ENCODE peak calls at places on chromosomes 7 and 10, in ten cellular contexts. S is RWPE1, H is IMR-90, W is B cell, Y is HL-60, U is neural crest cell, N is gastrocnemius medialis, E is cardiac muscle cell, V is cardiac fibroblast, I is transverse colon. M is an unnamed sample.

GRCh38 chr10:44752451-44753441 is 158.4 kb upstream of the TMEM72 start:
- DNase-seq in W (no peak), V (peak; percentile 69), S (no peak), H (peak; percentile 95), E (peak; percentile 78), N (no peak), U (no peak), Y (no peak), I (no peak), M (no peak)

GRCh38 chr10:21534611-21535493 is 820 bp downstream of the MLLT10 start:
- DNase-seq in S (no peak), E (peak; percentile 55), H (peak; percentile 45), Y (no peak), N (peak; percentile 73), I (peak; percentile 68), W (peak; percentile 66), U (peak; percentile 43), V (peak; percentile 57), M (peak; percentile 51)

GRCh38 chr7:142452791-142453190 is 194.9 kb upstream of the PRSS58 start:
- DNase-seq in Y (no peak), E (no peak), H (no peak), S (no peak), U (no peak), W (no peak), N (no peak), V (no peak), I (no peak), M (no peak)

GRCh38 chr10:111707066-111707465 is 476.5 kb downstream of the GPAM start:
- DNase-seq in Y (no peak), V (no peak), E (no peak), I (no peak), S (no peak), H (no peak), W (no peak), N (no peak), U (no peak), M (no peak)

GRCh38 chr7:90988996-90989765 is 275.1 kb upstream of the FZD1 start:
- DNase-seq in E (no peak), W (no peak), V (no peak), H (no peak), I (no peak), S (no peak), U (no peak), Y (no peak), N (no peak), M (no peak)

GRCh38 chr7:92809397-92810241 is 26.8 kb downstream of the CDK6 start:
- DNase-seq in W (peak; percentile 47), H (peak; percentile 97), I (peak; percentile 81), Y (peak; percentile 70), U (no peak), V (peak; percentile 94), S (peak; percentile 79), N (peak; percentile 14), E (peak; percentile 95), M (peak; percentile 22)

GRCh38 chr7:149136118-149136517 is 10.0 kb upstream of the ZNF425 start:
- DNase-seq in Y (no peak), U (no peak), W (no peak), E (no peak), S (no peak), I (no peak), N (no peak), H (no peak), V (no peak), M (no peak)

GRCh38 chr7:90675982-90676381 is 79.9 kb downstream of the CDK14 start:
- DNase-seq in H (no peak), S (no peak), V (no peak), U (no peak), W (no peak), N (no peak), E (no peak), I (no peak), Y (no peak), M (no peak)

GRCh38 chr10:71255817-71256660 is 43.7 kb downstream of the UNC5B start:
- DNase-seq in U (no peak), V (peak; percentile 95), E (peak; percentile 93), Y (no peak), I (peak; percentile 92), H (peak; percentile 91), W (no peak), S (peak; percentile 84), N (no peak), M (no peak)

GRCh38 chr7:79412438-79412837 is 41.0 kb downstream of the MAGI2 start:
- DNase-seq in Y (no peak), N (no peak), I (no peak), E (no peak), V (no peak), H (no peak), S (no peak), W (no peak), U (no peak), M (no peak)

GRCh38 chr7:117149692-117150091 is 173.2 kb downstream of the WNT2 start:
- DNase-seq in H (no peak), U (no peak), W (no peak), I (no peak), E (no peak), V (no peak), N (no peak), Y (no peak), S (no peak), M (no peak)

DNA sequence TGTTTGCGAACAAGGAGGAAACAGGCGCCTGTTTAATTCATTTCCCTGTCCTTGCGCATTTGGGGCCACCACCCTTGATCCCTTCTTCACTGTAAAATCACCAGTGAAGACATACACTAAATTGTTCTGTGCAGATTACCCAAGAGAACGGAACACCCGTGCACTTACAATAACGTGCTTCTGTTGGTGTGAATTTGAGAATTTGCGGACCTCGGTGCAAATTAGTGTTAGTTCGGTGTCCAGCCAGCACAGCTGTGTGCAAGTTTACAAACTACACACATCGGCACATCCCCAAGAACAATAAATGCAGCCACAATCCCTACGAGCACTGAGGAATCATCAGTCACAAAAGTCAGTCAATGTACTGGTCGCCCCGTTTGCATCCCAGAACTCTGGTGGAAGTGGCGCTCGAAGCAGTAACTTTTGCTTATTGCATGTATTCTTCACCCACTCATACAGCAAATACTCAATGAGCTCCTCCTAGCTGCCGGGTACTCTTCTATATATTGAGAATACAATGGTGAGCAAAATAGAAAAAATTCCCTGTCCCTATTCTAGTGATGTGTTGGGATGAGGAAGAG is 791 bp upstream of the CNOT4 start:
- DNase-seq in E (peak; percentile 32), Y (peak; percentile 34), H (peak; percentile 41), N (no peak), S (peak; percentile 2), I (no peak), V (peak; percentile 45), W (no peak), U (peak; percentile 1), M (no peak)
- TF ChIP-seq CTCF in E (peak; percentile 23), Y (no peak), H (peak; percentile 24), N (no peak), S (peak; percentile 12), I (no peak), V (peak; percentile 12), W (no peak), U (no peak), M (no peak)

GRCh38 chr7:150417863-150418262 is 32.6 kb upstream of the GIMAP8 start:
- DNase-seq in H (no peak), S (no peak), U (no peak), V (no peak), N (no peak), W (no peak), Y (no peak), I (no peak), E (no peak), M (no peak)
- TF ChIP-seq CTCF in H (peak; percentile 9), S (no peak), U (no peak), V (peak; percentile 17), N (no peak), W (no peak), Y (no peak), I (no peak), E (no peak), M (no peak)

GRCh38 chr10:125661418-125661941 is 21.5 kb downstream of the TEX36 start:
- DNase-seq in I (no peak), H (no peak), V (no peak), N (no peak), U (no peak), E (no peak), S (no peak), W (no peak), Y (no peak), M (no peak)

GRCh38 chr10:125661942-125662515 is 20.9 kb downstream of the TEX36 start:
- DNase-seq in H (peak; percentile 55), S (peak; percentile 51), Y (no peak), I (no peak), V (peak; percentile 47), U (no peak), N (no peak), E (no peak), W (no peak), M (no peak)

DNA sequence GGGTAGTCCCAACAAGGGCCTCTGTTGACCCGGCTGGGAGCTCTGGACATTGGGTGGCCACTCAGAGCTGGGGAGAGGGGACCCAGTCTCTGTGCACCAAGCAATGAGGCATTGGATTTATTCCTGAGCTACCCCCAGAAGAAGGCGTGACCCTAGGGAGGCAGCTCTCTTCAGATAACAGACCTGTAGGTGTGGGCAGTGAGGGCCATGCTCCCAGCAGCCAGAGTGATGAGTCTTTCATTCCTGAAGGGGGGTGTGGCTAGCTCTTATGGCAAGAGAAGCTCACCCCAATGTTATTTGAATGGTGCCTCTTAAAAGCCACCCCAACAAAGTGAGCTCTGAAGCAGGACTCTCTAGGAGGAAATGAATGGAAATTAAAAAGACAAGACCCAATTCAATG is 20.3 kb downstream of the TEX36 start:
- DNase-seq in E (no peak), Y (no peak), S (peak; percentile 30), W (no peak), V (no peak), H (no peak), I (no peak), U (no peak), N (no peak), M (no peak)
- TF ChIP-seq CTCF in E (no peak), Y (no peak), S (no peak), W (no peak), V (no peak), H (no peak), I (no peak), U (no peak), N (no peak), M (no peak)

GRCh38 chr7:20785211-20786048 is 1.3 kb downstream of the SP8 start:
- DNase-seq in V (no peak), Y (no peak), N (no peak), H (no peak), S (no peak), E (no peak), W (no peak), U (no peak), I (no peak), M (no peak)

GRCh38 chr7:20783131-20783715 is 3.5 kb downstream of the SP8 start:
- DNase-seq in V (no peak), Y (no peak), E (no peak), I (no peak), U (no peak), N (no peak), H (no peak), S (no peak), W (no peak), M (no peak)

GRCh38 chr7:20783716-20784310 is 2.9 kb downstream of the SP8 start:
- DNase-seq in U (no peak), N (no peak), W (no peak), H (no peak), S (no peak), I (no peak), Y (no peak), V (peak; percentile 17), E (no peak), M (no peak)

GRCh38 chr7:20786049-20786412 is 655 bp downstream of the SP8 start:
- DNase-seq in Y (no peak), W (no peak), S (no peak), N (no peak), V (no peak), H (no peak), I (no peak), E (no peak), U (no peak), M (no peak)

GRCh38 chr7:20784311-20785210 is 2.1 kb downstream of the SP8 start:
- DNase-seq in I (no peak), E (no peak), S (peak; percentile 77), H (no peak), V (no peak), N (no peak), Y (no peak), U (no peak), W (peak; percentile 39), M (no peak)
- TF ChIP-seq CTCF in I (no peak), E (no peak), S (peak; percentile 30), H (peak; percentile 13), V (no peak), N (no peak), Y (no peak), U (peak; percentile 44), W (no peak), M (no peak)